ENCODE peak calls at places on chromosomes 12 and 14, in four cellular contexts. One of them, this sample, is unnamed.

GRCh38 chr12:117045175-117045997 is 53.8 kb downstream of the TESC start:
- DNase-seq in OCI-LY7: no peak
- DNase-seq in stimulated activated CD4-positive, alpha-beta T cell treated with anti-CD3 and anti-CD28 coated beads, Interleukin-2, amount 100 ng/mL, for 48 hours: no peak
- DNase-seq in GM19239: no peak
- DNase-seq in this sample: no peak

GRCh38 chr14:35121026-35121886 is 534 bp downstream of the PPP2R3C start:
- DNase-seq in GM19239: no peak
- DNase-seq in OCI-LY7: no peak
- DNase-seq in stimulated activated CD4-positive, alpha-beta T cell treated with anti-CD3 and anti-CD28 coated beads, Interleukin-2, amount 100 ng/mL, for 48 hours: peak
- DNase-seq in this sample: peak

GRCh38 chr14:104323551-104324175 is 185.3 kb downstream of the KIF26A start:
- DNase-seq in GM19239: no peak
- DNase-seq in OCI-LY7: no peak
- DNase-seq in stimulated activated CD4-positive, alpha-beta T cell treated with anti-CD3 and anti-CD28 coated beads, Interleukin-2, amount 100 ng/mL, for 48 hours: no peak
- DNase-seq in this sample: no peak

GRCh38 chr12:114777052-114777451 is 93.1 kb upstream of the TBX3 start:
- DNase-seq in stimulated activated CD4-positive, alpha-beta T cell treated with anti-CD3 and anti-CD28 coated beads, Interleukin-2, amount 100 ng/mL, for 48 hours: no peak
- DNase-seq in OCI-LY7: no peak
- DNase-seq in GM19239: no peak
- DNase-seq in this sample: no peak

GRCh38 chr12:67449591-67450052 is 180.5 kb downstream of the CAND1 start:
- DNase-seq in GM19239: no peak
- DNase-seq in OCI-LY7: peak
- DNase-seq in stimulated activated CD4-positive, alpha-beta T cell treated with anti-CD3 and anti-CD28 coated beads, Interleukin-2, amount 100 ng/mL, for 48 hours: no peak
- DNase-seq in this sample: peak

GRCh38 chr12:1170411-1170810 is 179.4 kb downstream of the ERC1 start:
- DNase-seq in GM19239: no peak
- DNase-seq in OCI-LY7: no peak
- DNase-seq in stimulated activated CD4-positive, alpha-beta T cell treated with anti-CD3 and anti-CD28 coated beads, Interleukin-2, amount 100 ng/mL, for 48 hours: no peak
- DNase-seq in this sample: no peak

GRCh38 chr12:131829795-131830334 is 1.7 kb downstream of the MMP17 start:
- DNase-seq in stimulated activated CD4-positive, alpha-beta T cell treated with anti-CD3 and anti-CD28 coated beads, Interleukin-2, amount 100 ng/mL, for 48 hours: no peak
- DNase-seq in GM19239: no peak
- DNase-seq in OCI-LY7: no peak
- DNase-seq in this sample: no peak

GRCh38 chr12:122087431-122088180 is 9.1 kb downstream of the MLXIP start:
- DNase-seq in OCI-LY7: no peak
- DNase-seq in stimulated activated CD4-positive, alpha-beta T cell treated with anti-CD3 and anti-CD28 coated beads, Interleukin-2, amount 100 ng/mL, for 48 hours: no peak
- DNase-seq in GM19239: no peak
- DNase-seq in this sample: no peak

GRCh38 chr14:52069617-52070431 is 965 bp upstream of the NID2 start:
- DNase-seq in stimulated activated CD4-positive, alpha-beta T cell treated with anti-CD3 and anti-CD28 coated beads, Interleukin-2, amount 100 ng/mL, for 48 hours: no peak
- DNase-seq in OCI-LY7: no peak
- DNase-seq in GM19239: no peak
- DNase-seq in this sample: no peak

GRCh38 chr12:104280703-104281458 is 22.7 kb upstream of the EID3 start:
- DNase-seq in stimulated activated CD4-positive, alpha-beta T cell treated with anti-CD3 and anti-CD28 coated beads, Interleukin-2, amount 100 ng/mL, for 48 hours: no peak
- DNase-seq in OCI-LY7: no peak
- DNase-seq in GM19239: no peak
- DNase-seq in this sample: no peak

GRCh38 chr12:2180737-2181082 is 127.9 kb downstream of the CACNA1C start:
- DNase-seq in GM19239: no peak
- DNase-seq in stimulated activated CD4-positive, alpha-beta T cell treated with anti-CD3 and anti-CD28 coated beads, Interleukin-2, amount 100 ng/mL, for 48 hours: no peak
- DNase-seq in OCI-LY7: no peak
- DNase-seq in this sample: no peak

GRCh38 chr12:118063567-118064391 is 2.8 kb upstream of the WSB2 start:
- DNase-seq in stimulated activated CD4-positive, alpha-beta T cell treated with anti-CD3 and anti-CD28 coated beads, Interleukin-2, amount 100 ng/mL, for 48 hours: no peak
- DNase-seq in OCI-LY7: no peak
- DNase-seq in GM19239: no peak
- DNase-seq in this sample: no peak

GRCh38 chr14:75861161-75861621 is 120.6 kb downstream of the TGFB3 start:
- DNase-seq in OCI-LY7: no peak
- DNase-seq in GM19239: no peak
- DNase-seq in stimulated activated CD4-positive, alpha-beta T cell treated with anti-CD3 and anti-CD28 coated beads, Interleukin-2, amount 100 ng/mL, for 48 hours: no peak
- DNase-seq in this sample: no peak

GRCh38 chr12:55728185-55728931 is 451 bp downstream of the CD63 start:
- DNase-seq in OCI-LY7: peak
- DNase-seq in GM19239: no peak
- DNase-seq in stimulated activated CD4-positive, alpha-beta T cell treated with anti-CD3 and anti-CD28 coated beads, Interleukin-2, amount 100 ng/mL, for 48 hours: no peak
- DNase-seq in this sample: peak

GRCh38 chr12:89840162-89840922 is 131.7 kb upstream of the ATP2B1 start:
- DNase-seq in stimulated activated CD4-positive, alpha-beta T cell treated with anti-CD3 and anti-CD28 coated beads, Interleukin-2, amount 100 ng/mL, for 48 hours: no peak
- DNase-seq in OCI-LY7: peak
- DNase-seq in GM19239: no peak
- DNase-seq in this sample: no peak

GRCh38 chr12:51077930-51078329 is 5.5 kb downstream of the CSRNP2 start:
- DNase-seq in OCI-LY7: peak
- DNase-seq in GM19239: no peak
- DNase-seq in stimulated activated CD4-positive, alpha-beta T cell treated with anti-CD3 and anti-CD28 coated beads, Interleukin-2, amount 100 ng/mL, for 48 hours: no peak
- DNase-seq in this sample: no peak

GRCh38 chr14:104362761-104363605 is 216.6 kb upstream of the C14orf180 start:
- DNase-seq in stimulated activated CD4-positive, alpha-beta T cell treated with anti-CD3 and anti-CD28 coated beads, Interleukin-2, amount 100 ng/mL, for 48 hours: no peak
- DNase-seq in OCI-LY7: no peak
- DNase-seq in GM19239: no peak
- DNase-seq in this sample: no peak

GRCh38 chr12:95848575-95849388 is 10.0 kb upstream of the SNRPF start:
- DNase-seq in stimulated activated CD4-positive, alpha-beta T cell treated with anti-CD3 and anti-CD28 coated beads, Interleukin-2, amount 100 ng/mL, for 48 hours: no peak
- DNase-seq in OCI-LY7: peak
- DNase-seq in GM19239: no peak
- DNase-seq in this sample: no peak

GRCh38 chr14:20848316-20848954 is 42.8 kb upstream of the RNASE3 start:
- DNase-seq in OCI-LY7: no peak
- DNase-seq in stimulated activated CD4-positive, alpha-beta T cell treated with anti-CD3 and anti-CD28 coated beads, Interleukin-2, amount 100 ng/mL, for 48 hours: no peak
- DNase-seq in GM19239: no peak
- DNase-seq in this sample: no peak

GRCh38 chr12:69062838-69063237 is 129.9 kb upstream of the CPM start:
- DNase-seq in OCI-LY7: no peak
- DNase-seq in stimulated activated CD4-positive, alpha-beta T cell treated with anti-CD3 and anti-CD28 coated beads, Interleukin-2, amount 100 ng/mL, for 48 hours: no peak
- DNase-seq in GM19239: no peak
- DNase-seq in this sample: no peak

GRCh38 chr14:29156096-29156495 is 389.5 kb downstream of the FOXG1 start:
- DNase-seq in OCI-LY7: no peak
- DNase-seq in GM19239: no peak
- DNase-seq in stimulated activated CD4-positive, alpha-beta T cell treated with anti-CD3 and anti-CD28 coated beads, Interleukin-2, amount 100 ng/mL, for 48 hours: no peak
- DNase-seq in this sample: no peak

GRCh38 chr12:10721654-10722501 is 1.2 kb downstream of the YBX3 start:
- DNase-seq in stimulated activated CD4-positive, alpha-beta T cell treated with anti-CD3 and anti-CD28 coated beads, Interleukin-2, amount 100 ng/mL, for 48 hours: peak
- DNase-seq in GM19239: peak
- DNase-seq in OCI-LY7: peak
- DNase-seq in this sample: peak

GRCh38 chr12:93402333-93403311 is 24.9 kb downstream of the NUDT4 start:
- DNase-seq in GM19239: no peak
- DNase-seq in stimulated activated CD4-positive, alpha-beta T cell treated with anti-CD3 and anti-CD28 coated beads, Interleukin-2, amount 100 ng/mL, for 48 hours: no peak
- DNase-seq in OCI-LY7: no peak
- DNase-seq in this sample: peak

GRCh38 chr12:52211716-52212585 is 20.1 kb upstream of the KRT80 start:
- DNase-seq in stimulated activated CD4-positive, alpha-beta T cell treated with anti-CD3 and anti-CD28 coated beads, Interleukin-2, amount 100 ng/mL, for 48 hours: no peak
- DNase-seq in OCI-LY7: no peak
- DNase-seq in GM19239: no peak
- DNase-seq in this sample: no peak

GRCh38 chr12:58529114-58529665 is 391.1 kb downstream of the LRIG3 start:
- DNase-seq in GM19239: no peak
- DNase-seq in OCI-LY7: no peak
- DNase-seq in stimulated activated CD4-positive, alpha-beta T cell treated with anti-CD3 and anti-CD28 coated beads, Interleukin-2, amount 100 ng/mL, for 48 hours: no peak
- DNase-seq in this sample: no peak

GRCh38 chr12:95402096-95402495 is 71.9 kb upstream of the METAP2 start:
- DNase-seq in GM19239: no peak
- DNase-seq in OCI-LY7: no peak
- DNase-seq in stimulated activated CD4-positive, alpha-beta T cell treated with anti-CD3 and anti-CD28 coated beads, Interleukin-2, amount 100 ng/mL, for 48 hours: no peak
- DNase-seq in this sample: no peak

GRCh38 chr14:105497671-105498429 is 6.8 kb downstream of the TEDC1 start:
- DNase-seq in OCI-LY7: no peak
- DNase-seq in GM19239: no peak
- DNase-seq in stimulated activated CD4-positive, alpha-beta T cell treated with anti-CD3 and anti-CD28 coated beads, Interleukin-2, amount 100 ng/mL, for 48 hours: no peak
- DNase-seq in this sample: no peak

GRCh38 chr14:75430106-75430505 is 2.3 kb downstream of the JDP2 start:
- DNase-seq in GM19239: no peak
- DNase-seq in stimulated activated CD4-positive, alpha-beta T cell treated with anti-CD3 and anti-CD28 coated beads, Interleukin-2, amount 100 ng/mL, for 48 hours: no peak
- DNase-seq in OCI-LY7: no peak
- DNase-seq in this sample: no peak

GRCh38 chr14:76191297-76191696 is 39.6 kb downstream of the GPATCH2L start:
- DNase-seq in GM19239: no peak
- DNase-seq in OCI-LY7: peak
- DNase-seq in stimulated activated CD4-positive, alpha-beta T cell treated with anti-CD3 and anti-CD28 coated beads, Interleukin-2, amount 100 ng/mL, for 48 hours: no peak
- DNase-seq in this sample: no peak

GRCh38 chr12:75578546-75578945 is 67.1 kb upstream of the KRR1 start:
- DNase-seq in OCI-LY7: no peak
- DNase-seq in GM19239: no peak
- DNase-seq in stimulated activated CD4-positive, alpha-beta T cell treated with anti-CD3 and anti-CD28 coated beads, Interleukin-2, amount 100 ng/mL, for 48 hours: no peak
- DNase-seq in this sample: no peak

GRCh38 chr12:101945361-101946232 is 68.2 kb downstream of the DRAM1 start:
- DNase-seq in OCI-LY7: no peak
- DNase-seq in GM19239: no peak
- DNase-seq in stimulated activated CD4-positive, alpha-beta T cell treated with anti-CD3 and anti-CD28 coated beads, Interleukin-2, amount 100 ng/mL, for 48 hours: no peak
- DNase-seq in this sample: no peak

GRCh38 chr14:52052289-52052943 is 16.4 kb downstream of the NID2 start:
- DNase-seq in GM19239: no peak
- DNase-seq in OCI-LY7: no peak
- DNase-seq in stimulated activated CD4-positive, alpha-beta T cell treated with anti-CD3 and anti-CD28 coated beads, Interleukin-2, amount 100 ng/mL, for 48 hours: no peak
- DNase-seq in this sample: no peak

GRCh38 chr14:30034049-30034635 is 106.5 kb upstream of the PRKD1 start:
- DNase-seq in OCI-LY7: no peak
- DNase-seq in GM19239: no peak
- DNase-seq in stimulated activated CD4-positive, alpha-beta T cell treated with anti-CD3 and anti-CD28 coated beads, Interleukin-2, amount 100 ng/mL, for 48 hours: no peak
- DNase-seq in this sample: no peak

GRCh38 chr14:64409509-64409908 is 21.4 kb downstream of the MTHFD1 start:
- DNase-seq in stimulated activated CD4-positive, alpha-beta T cell treated with anti-CD3 and anti-CD28 coated beads, Interleukin-2, amount 100 ng/mL, for 48 hours: no peak
- DNase-seq in GM19239: no peak
- DNase-seq in OCI-LY7: no peak
- DNase-seq in this sample: no peak

GRCh38 chr12:58313091-58313855 is 371.9 kb downstream of the ATP23 start:
- DNase-seq in stimulated activated CD4-positive, alpha-beta T cell treated with anti-CD3 and anti-CD28 coated beads, Interleukin-2, amount 100 ng/mL, for 48 hours: no peak
- DNase-seq in GM19239: no peak
- DNase-seq in OCI-LY7: no peak
- DNase-seq in this sample: no peak

GRCh38 chr12:46386877-46387629 is 14.5 kb upstream of the SLC38A2 start:
- DNase-seq in GM19239: no peak
- DNase-seq in OCI-LY7: peak
- DNase-seq in stimulated activated CD4-positive, alpha-beta T cell treated with anti-CD3 and anti-CD28 coated beads, Interleukin-2, amount 100 ng/mL, for 48 hours: no peak
- DNase-seq in this sample: no peak

GRCh38 chr12:41225179-41225578 is 37.1 kb downstream of the PDZRN4 start:
- DNase-seq in OCI-LY7: no peak
- DNase-seq in GM19239: no peak
- DNase-seq in stimulated activated CD4-positive, alpha-beta T cell treated with anti-CD3 and anti-CD28 coated beads, Interleukin-2, amount 100 ng/mL, for 48 hours: no peak
- DNase-seq in this sample: no peak

This sample was measured in stimulated activated naive CD4-positive, alpha-beta T cell treated with Interleukin-2 at 50 U/mL for 16 hours.